ENCODE peak calls at places on chromosomes 13 and 19, in six cellular contexts. One of them, this sample, is unnamed.

GRCh38 chr13:32911506-32911905 is 104.7 kb upstream of the KL start:
- DNase-seq in ELR: peak; percentile 65
- DNase-seq in omental fat pad: no peak
- DNase-seq in stimulated activated naive B cell treated with anti-CD40 and anti-IgM and Interleukin-4, amounts not matched to agents 10 μg/mL and 1 μg/mL and 100 μg/mL, for 72 hours: no peak
- DNase-seq in activated CD4-positive, alpha-beta T cell treated with anti-CD3 and anti-CD28 coated beads for 4 hours: no peak
- DNase-seq in COR-L47: peak; percentile 77
- DNase-seq in this sample: peak; percentile 64

GRCh38 chr13:114319441-114319871 is 5.2 kb downstream of the CHAMP1 start:
- DNase-seq in ELR: peak; percentile 90
- DNase-seq in omental fat pad: no peak
- DNase-seq in stimulated activated naive B cell treated with anti-CD40 and anti-IgM and Interleukin-4, amounts not matched to agents 10 μg/mL and 1 μg/mL and 100 μg/mL, for 72 hours: no peak
- DNase-seq in activated CD4-positive, alpha-beta T cell treated with anti-CD3 and anti-CD28 coated beads for 4 hours: no peak
- DNase-seq in COR-L47: no peak
- DNase-seq in this sample: no peak

GRCh38 chr13:24605923-24606372 is 74.3 kb upstream of the ATP12A start:
- DNase-seq in ELR: peak; percentile 47
- DNase-seq in omental fat pad: no peak
- DNase-seq in stimulated activated naive B cell treated with anti-CD40 and anti-IgM and Interleukin-4, amounts not matched to agents 10 μg/mL and 1 μg/mL and 100 μg/mL, for 72 hours: no peak
- DNase-seq in activated CD4-positive, alpha-beta T cell treated with anti-CD3 and anti-CD28 coated beads for 4 hours: no peak
- DNase-seq in COR-L47: peak; percentile 34
- DNase-seq in this sample: peak; percentile 50

GRCh38 chr19:16612631-16613030 is 15.4 kb downstream of the MED26 start:
- DNase-seq in ELR: no peak
- DNase-seq in omental fat pad: no peak
- DNase-seq in stimulated activated naive B cell treated with anti-CD40 and anti-IgM and Interleukin-4, amounts not matched to agents 10 μg/mL and 1 μg/mL and 100 μg/mL, for 72 hours: no peak
- DNase-seq in activated CD4-positive, alpha-beta T cell treated with anti-CD3 and anti-CD28 coated beads for 4 hours: no peak
- DNase-seq in COR-L47: no peak
- DNase-seq in this sample: no peak

GRCh38 chr13:105846923-105847322 is 688.5 kb downstream of the EFNB2 start:
- DNase-seq in ELR: no peak
- DNase-seq in omental fat pad: no peak
- DNase-seq in stimulated activated naive B cell treated with anti-CD40 and anti-IgM and Interleukin-4, amounts not matched to agents 10 μg/mL and 1 μg/mL and 100 μg/mL, for 72 hours: no peak
- DNase-seq in activated CD4-positive, alpha-beta T cell treated with anti-CD3 and anti-CD28 coated beads for 4 hours: no peak
- DNase-seq in COR-L47: no peak
- DNase-seq in this sample: no peak

GRCh38 chr19:19039901-19040300 is 6.5 kb downstream of the ARMC6 start:
- DNase-seq in ELR: no peak
- DNase-seq in omental fat pad: no peak
- DNase-seq in stimulated activated naive B cell treated with anti-CD40 and anti-IgM and Interleukin-4, amounts not matched to agents 10 μg/mL and 1 μg/mL and 100 μg/mL, for 72 hours: no peak
- DNase-seq in activated CD4-positive, alpha-beta T cell treated with anti-CD3 and anti-CD28 coated beads for 4 hours: no peak
- DNase-seq in COR-L47: no peak
- DNase-seq in this sample: no peak

GRCh38 chr13:110771194-110771593 is 57.7 kb downstream of the ING1 start:
- DNase-seq in ELR: peak; percentile 16
- DNase-seq in omental fat pad: no peak
- DNase-seq in stimulated activated naive B cell treated with anti-CD40 and anti-IgM and Interleukin-4, amounts not matched to agents 10 μg/mL and 1 μg/mL and 100 μg/mL, for 72 hours: peak; percentile 4
- DNase-seq in activated CD4-positive, alpha-beta T cell treated with anti-CD3 and anti-CD28 coated beads for 4 hours: no peak
- DNase-seq in COR-L47: no peak
- DNase-seq in this sample: no peak

GRCh38 chr19:45577111-45577905 is 7.3 kb downstream of the OPA3 start:
- DNase-seq in ELR: peak; percentile 97
- DNase-seq in omental fat pad: no peak
- DNase-seq in stimulated activated naive B cell treated with anti-CD40 and anti-IgM and Interleukin-4, amounts not matched to agents 10 μg/mL and 1 μg/mL and 100 μg/mL, for 72 hours: no peak
- DNase-seq in activated CD4-positive, alpha-beta T cell treated with anti-CD3 and anti-CD28 coated beads for 4 hours: no peak
- DNase-seq in COR-L47: no peak
- DNase-seq in this sample: peak; percentile 94

GRCh38 chr19:16834747-16835146 is 5.5 kb downstream of the SIN3B start:
- DNase-seq in ELR: peak; percentile 68
- DNase-seq in omental fat pad: no peak
- DNase-seq in stimulated activated naive B cell treated with anti-CD40 and anti-IgM and Interleukin-4, amounts not matched to agents 10 μg/mL and 1 μg/mL and 100 μg/mL, for 72 hours: no peak
- DNase-seq in activated CD4-positive, alpha-beta T cell treated with anti-CD3 and anti-CD28 coated beads for 4 hours: no peak
- DNase-seq in COR-L47: no peak
- DNase-seq in this sample: peak; percentile 72

GRCh38 chr19:33293255-33294057 is 8.9 kb downstream of the CEBPA start:
- DNase-seq in ELR: peak; percentile 77
- DNase-seq in omental fat pad: no peak
- DNase-seq in stimulated activated naive B cell treated with anti-CD40 and anti-IgM and Interleukin-4, amounts not matched to agents 10 μg/mL and 1 μg/mL and 100 μg/mL, for 72 hours: no peak
- DNase-seq in activated CD4-positive, alpha-beta T cell treated with anti-CD3 and anti-CD28 coated beads for 4 hours: no peak
- DNase-seq in COR-L47: no peak
- DNase-seq in this sample: peak; percentile 89

GRCh38 chr19:14051980-14052379 is 9.9 kb downstream of the PALM3 start:
- DNase-seq in ELR: no peak
- DNase-seq in omental fat pad: no peak
- DNase-seq in stimulated activated naive B cell treated with anti-CD40 and anti-IgM and Interleukin-4, amounts not matched to agents 10 μg/mL and 1 μg/mL and 100 μg/mL, for 72 hours: no peak
- DNase-seq in activated CD4-positive, alpha-beta T cell treated with anti-CD3 and anti-CD28 coated beads for 4 hours: no peak
- DNase-seq in COR-L47: no peak
- DNase-seq in this sample: no peak

GRCh38 chr13:40539954-40540706 is 126.3 kb downstream of the FOXO1 start:
- DNase-seq in ELR: peak; percentile 75
- DNase-seq in omental fat pad: no peak
- DNase-seq in stimulated activated naive B cell treated with anti-CD40 and anti-IgM and Interleukin-4, amounts not matched to agents 10 μg/mL and 1 μg/mL and 100 μg/mL, for 72 hours: no peak
- DNase-seq in activated CD4-positive, alpha-beta T cell treated with anti-CD3 and anti-CD28 coated beads for 4 hours: no peak
- DNase-seq in COR-L47: no peak
- DNase-seq in this sample: peak; percentile 80

GRCh38 chr19:7868326-7868670 is 5.9 kb downstream of the PRR36 start:
- DNase-seq in ELR: peak; percentile 33
- DNase-seq in omental fat pad: no peak
- DNase-seq in stimulated activated naive B cell treated with anti-CD40 and anti-IgM and Interleukin-4, amounts not matched to agents 10 μg/mL and 1 μg/mL and 100 μg/mL, for 72 hours: no peak
- DNase-seq in activated CD4-positive, alpha-beta T cell treated with anti-CD3 and anti-CD28 coated beads for 4 hours: peak; percentile 31
- DNase-seq in COR-L47: no peak
- DNase-seq in this sample: no peak

GRCh38 chr13:21348771-21349170 is 110.3 kb downstream of the ZDHHC20 start:
- DNase-seq in ELR: no peak
- DNase-seq in omental fat pad: no peak
- DNase-seq in stimulated activated naive B cell treated with anti-CD40 and anti-IgM and Interleukin-4, amounts not matched to agents 10 μg/mL and 1 μg/mL and 100 μg/mL, for 72 hours: no peak
- DNase-seq in activated CD4-positive, alpha-beta T cell treated with anti-CD3 and anti-CD28 coated beads for 4 hours: no peak
- DNase-seq in COR-L47: no peak
- DNase-seq in this sample: no peak

This sample was measured in bronchial epithelial cell.